ENCODE peak calls at places on chromosomes 16 and 17, in six cellular contexts. T, G, Q, E, I and A are unnamed samples.

GRCh38 chr17:73028311-73028755 is 64.2 kb downstream of the SLC39A11 start:
- DNase-seq in T (no peak), G (peak), Q (no peak), E (no peak), I (no peak), A (no peak)

GRCh38 chr17:57106107-57106835 is 21.2 kb downstream of the AKAP1 start:
- DNase-seq in T (no peak), G (no peak), Q (no peak), E (no peak), I (peak), A (no peak)

GRCh38 chr16:89401641-89402445 is 88.5 kb downstream of the ANKRD11 start:
- DNase-seq in T (no peak), G (no peak), Q (no peak), E (no peak), I (no peak), A (no peak)

GRCh38 chr16:9050102-9050830 is 41.2 kb upstream of the HAPSTR1 start:
- DNase-seq in T (no peak), G (no peak), Q (no peak), E (no peak), I (peak), A (no peak)

GRCh38 chr16:2388139-2388874 is 40.9 kb upstream of the CCNF start:
- DNase-seq in T (no peak), G (no peak), Q (no peak), E (no peak), I (no peak), A (no peak)

GRCh38 chr17:38416840-38417209 is 11.4 kb upstream of the ARHGAP23 start:
- DNase-seq in T (no peak), G (no peak), Q (no peak), E (peak), I (no peak), A (no peak)

GRCh38 chr17:2926019-2926650 is 129.9 kb downstream of the RAP1GAP2 start:
- DNase-seq in T (no peak), G (no peak), Q (no peak), E (no peak), I (no peak), A (no peak)

GRCh38 chr16:47392114-47392513 is 68.7 kb downstream of the ITFG1 start:
- DNase-seq in T (no peak), G (no peak), Q (no peak), E (no peak), I (no peak), A (no peak)

GRCh38 chr16:5065813-5066212 is at the start of gene C16orf89:
- DNase-seq in T (no peak), G (no peak), Q (no peak), E (peak), I (no peak), A (no peak)

GRCh38 chr17:51820766-51821165 is 337.7 kb downstream of the CA10 start:
- DNase-seq in T (no peak), G (no peak), Q (no peak), E (no peak), I (no peak), A (no peak)

GRCh38 chr17:2421315-2422147 is 20.7 kb upstream of the MNT start:
- DNase-seq in T (no peak), G (peak), Q (no peak), E (no peak), I (peak), A (no peak)

GRCh38 chr16:52976539-52977167 is 76.0 kb downstream of the CHD9NB start:
- DNase-seq in T (no peak), G (peak), Q (no peak), E (no peak), I (peak), A (no peak)

GRCh38 chr17:74864866-74865395 is 5.2 kb upstream of the GRIN2C start:
- DNase-seq in T (peak), G (peak), Q (peak), E (peak), I (peak), A (no peak)

GRCh38 chr17:44353656-44354331 is 8.7 kb downstream of the GRN start:
- DNase-seq in T (no peak), G (no peak), Q (no peak), E (no peak), I (peak), A (no peak)

GRCh38 chr17:48211787-48212186 is 104.2 kb downstream of the SNX11 start:
- DNase-seq in T (no peak), G (no peak), Q (no peak), E (no peak), I (no peak), A (no peak)

GRCh38 chr17:50396261-50397110 is 837 bp downstream of the LRRC59 start:
- DNase-seq in T (peak), G (peak), Q (no peak), E (peak), I (peak), A (no peak)

GRCh38 chr17:82814834-82815233 is 25.0 kb downstream of the ZNF750 start:
- DNase-seq in T (no peak), G (no peak), Q (no peak), E (no peak), I (no peak), A (no peak)

GRCh38 chr16:2296662-2297505 is 29.0 kb upstream of the RNPS1 start:
- DNase-seq in T (no peak), G (peak), Q (no peak), E (no peak), I (peak), A (no peak)

GRCh38 chr17:3635474-3636153 is 436 bp downstream of the SHPK start:
- DNase-seq in T (no peak), G (no peak), Q (no peak), E (no peak), I (peak), A (no peak)

GRCh38 chr16:64225696-64226095 is 896.2 kb downstream of the CDH11 start:
- DNase-seq in T (no peak), G (no peak), Q (no peak), E (no peak), I (no peak), A (no peak)

GRCh38 chr16:71552698-71553503 is 24.0 kb downstream of the TAT start:
- DNase-seq in T (no peak), G (no peak), Q (no peak), E (no peak), I (peak), A (no peak)

GRCh38 chr17:57523926-57524634 is 221.0 kb downstream of the CCDC182 start:
- DNase-seq in T (peak), G (peak), Q (peak), E (peak), I (no peak), A (no peak)

GRCh38 chr17:49063652-49064051 is 66.5 kb downstream of the IGF2BP1 start:
- DNase-seq in T (no peak), G (no peak), Q (no peak), E (no peak), I (no peak), A (no peak)

GRCh38 chr16:65546353-65546791 is 424.5 kb upstream of the CDH11 start:
- DNase-seq in T (no peak), G (peak), Q (no peak), E (no peak), I (no peak), A (no peak)

GRCh38 chr16:23072769-23073549 is 76.3 kb downstream of the USP31 start:
- DNase-seq in T (no peak), G (no peak), Q (no peak), E (no peak), I (peak), A (no peak)

GRCh38 chr16:55651841-55652824 is 3.7 kb upstream of the SLC6A2 start:
- DNase-seq in T (no peak), G (no peak), Q (no peak), E (no peak), I (no peak), A (no peak)

GRCh38 chr17:74177018-74177450 is 26.4 kb upstream of the RPL38 start:
- DNase-seq in T (no peak), G (peak), Q (no peak), E (no peak), I (no peak), A (no peak)

GRCh38 chr17:43482103-43483012 is 1.4 kb upstream of the DHX8 start:
- DNase-seq in T (no peak), G (no peak), Q (no peak), E (no peak), I (no peak), A (no peak)

GRCh38 chr17:2904135-2904534 is 107.9 kb downstream of the RAP1GAP2 start:
- DNase-seq in T (no peak), G (no peak), Q (peak), E (no peak), I (peak), A (no peak)

GRCh38 chr16:65524997-65525396 is 403.1 kb upstream of the CDH11 start:
- DNase-seq in T (no peak), G (peak), Q (peak), E (no peak), I (no peak), A (no peak)

GRCh38 chr16:48102083-48103008 is 53.4 kb downstream of the ABCC12 start:
- DNase-seq in T (no peak), G (no peak), Q (no peak), E (no peak), I (no peak), A (no peak)

GRCh38 chr16:85276741-85277140 is 164.5 kb upstream of the CIBAR2 start:
- DNase-seq in T (no peak), G (no peak), Q (no peak), E (no peak), I (peak), A (no peak)

GRCh38 chr17:37179893-37180292 is 195.9 kb upstream of the C17orf78 start:
- DNase-seq in T (no peak), G (peak), Q (no peak), E (no peak), I (no peak), A (no peak)

GRCh38 chr16:64882385-64882784 is 239.5 kb downstream of the CDH11 start:
- DNase-seq in T (no peak), G (peak), Q (peak), E (no peak), I (no peak), A (no peak)

GRCh38 chr17:409848-410673 is 57.5 kb upstream of the RPH3AL start:
- DNase-seq in T (peak), G (peak), Q (peak), E (peak), I (peak), A (peak)

GRCh38 chr17:412211-413015 is 59.8 kb upstream of the RPH3AL start:
- DNase-seq in T (no peak), G (peak), Q (peak), E (peak), I (peak), A (no peak)

GRCh38 chr17:411416-412120 is 59.0 kb upstream of the RPH3AL start:
- DNase-seq in T (no peak), G (no peak), Q (no peak), E (no peak), I (no peak), A (no peak)

GRCh38 chr17:409308-409847 is 56.8 kb upstream of the RPH3AL start:
- DNase-seq in T (no peak), G (no peak), Q (no peak), E (no peak), I (no peak), A (no peak)

DNA sequence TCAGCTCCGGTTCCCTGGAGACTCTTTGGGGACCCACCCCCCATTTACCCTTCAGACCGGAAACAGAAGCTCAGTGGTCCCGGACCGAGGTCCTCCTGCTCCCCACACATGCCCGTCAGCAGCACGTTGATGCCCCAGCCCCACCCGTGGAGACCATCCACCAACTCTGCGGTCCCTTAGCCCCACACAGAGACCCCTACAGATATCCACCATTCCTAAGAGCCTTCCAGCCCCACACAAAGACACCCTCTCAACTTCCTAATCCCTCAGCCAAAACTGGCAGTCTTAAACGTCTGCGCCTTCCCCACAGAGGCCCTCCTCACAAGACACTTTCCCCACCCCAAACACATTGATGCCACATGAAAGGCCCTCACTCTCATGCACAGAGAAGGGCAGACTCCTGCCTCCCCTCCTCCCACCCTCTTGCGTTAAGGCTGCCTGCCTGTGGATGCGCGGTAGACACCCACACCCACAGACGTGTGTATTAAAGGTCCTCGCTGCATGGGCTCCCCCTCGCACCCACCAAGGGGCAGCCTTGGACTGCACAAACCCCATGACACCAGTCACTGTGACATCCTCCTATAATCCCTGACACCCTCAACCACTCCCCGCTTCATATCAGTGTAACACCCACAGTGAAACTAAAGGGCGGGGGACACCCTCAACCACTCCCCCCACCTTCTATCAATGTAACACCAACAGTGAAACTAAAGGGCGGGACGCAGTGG is 58.2 kb upstream of the RPH3AL start:
- DNase-seq in T (no peak), G (no peak), Q (no peak), E (no peak), I (peak), A (no peak)
- TF ChIP-seq CTCF in T (no peak), G (no peak), Q (no peak), E (no peak), I (peak), A (no peak)

GRCh38 chr16:3734084-3734757 is 16.9 kb upstream of the TRAP1 start:
- DNase-seq in T (no peak), G (no peak), Q (no peak), E (no peak), I (no peak), A (no peak)
- H3K4me3 ChIP-seq in T (no peak), G (no peak), Q (no peak), E (no peak), I (no peak), A (no peak)

GRCh38 chr16:339680-340079 is 12.8 kb downstream of the AXIN1 start:
- DNase-seq in T (no peak), G (no peak), Q (no peak), E (no peak), I (no peak), A (no peak)
- H3K27ac ChIP-seq in T (no peak), G (no peak), Q (peak), E (no peak), I (no peak), A (no peak)

GRCh38 chr16:84156342-84156784 is 11.3 kb downstream of the DNAAF1 start:
- DNase-seq in T (no peak), G (peak), Q (no peak), E (no peak), I (no peak), A (no peak)
- TF ChIP-seq CTCF in T (no peak), G (peak), Q (no peak), E (no peak), I (peak), A (no peak)